ENCODE peak calls at places on chromosomes 2 and 18, in eight cellular contexts. Z is NCI-H1092 treated with DMSO at 0.1 percent for 48 hours; H is stimulated activated CD4-positive, alpha-beta T cell treated with anti-CD3 and anti-CD28 coated beads, Interleukin-15, amount 100 ng/mL, for 1 hour; N is coronary artery; K is NCI-H2171 treated with DMSO at 0.1 percent for 48 hours; T is WTC11; E is left cardiac atrium; Q is SK-N-SH. G is an unnamed sample.
A peak's percentile ranks its signal among the peaks of the same experiment; 100 is the strongest.

GRCh38 chr18:65751145-65752085 is 603 bp downstream of the CDH7 start:
- DNase-seq in H (no peak), Q (no peak), N (no peak), Z (peak; percentile 80), K (peak; percentile 82), T (peak; percentile 54), E (no peak), G (no peak)

GRCh38 chr2:46331099-46331766 is 34.0 kb downstream of the EPAS1 start:
- DNase-seq in Q (peak; percentile 81), E (no peak), N (no peak), Z (no peak), T (no peak), K (no peak), H (no peak), G (no peak)

GRCh38 chr2:231057590-231057989 is 923 bp downstream of the PSMD1 start:
- DNase-seq in Z (no peak), H (no peak), E (no peak), T (no peak), K (no peak), N (no peak), Q (no peak), G (no peak)

GRCh38 chr18:79400591-79401381 is 5.1 kb downstream of the NFATC1 start:
- DNase-seq in Q (no peak), T (no peak), E (no peak), Z (no peak), N (no peak), K (no peak), H (peak; percentile 54), G (no peak)

GRCh38 chr2:231765496-231765929 is 15.6 kb downstream of the PDE6D start:
- DNase-seq in Z (no peak), K (no peak), N (no peak), Q (no peak), H (no peak), E (no peak), T (no peak), G (no peak)

GRCh38 chr2:10415048-10415447 is 33.1 kb downstream of the ODC1 start:
- DNase-seq in T (no peak), H (no peak), Q (no peak), E (no peak), N (no peak), Z (no peak), K (no peak), G (no peak)

GRCh38 chr2:232668805-232669444 is 28.2 kb upstream of the GIGYF2 start:
- DNase-seq in Z (peak; percentile 36), E (no peak), H (no peak), N (no peak), K (no peak), Q (no peak), T (peak; percentile 47), G (peak; percentile 24)

GRCh38 chr18:70132999-70133398 is 72.5 kb downstream of the RTTN start:
- DNase-seq in H (no peak), T (no peak), Q (no peak), N (no peak), E (no peak), K (no peak), Z (no peak), G (peak; percentile 7)

GRCh38 chr2:147449323-147450080 is 395.3 kb upstream of the ACVR2A start:
- DNase-seq in H (no peak), E (no peak), N (no peak), T (no peak), K (no peak), Q (peak; percentile 3), Z (peak; percentile 61), G (no peak)

GRCh38 chr2:57296795-57297517 is 749.6 kb upstream of the VRK2 start:
- DNase-seq in E (no peak), T (no peak), Z (no peak), K (no peak), Q (no peak), N (no peak), H (no peak), G (no peak)

GRCh38 chr2:133158024-133158423 is 410.2 kb downstream of the NCKAP5 start:
- DNase-seq in N (no peak), Z (no peak), E (no peak), Q (no peak), T (no peak), K (no peak), H (no peak), G (no peak)

GRCh38 chr2:240095556-240096523 is 40.3 kb downstream of the COPS9 start:
- DNase-seq in N (no peak), Z (no peak), Q (peak; percentile 20), H (no peak), E (no peak), K (peak; percentile 32), T (peak; percentile 63), G (no peak)

GRCh38 chr2:150341982-150342680 is 145.3 kb downstream of the RND3 start:
- DNase-seq in E (no peak), H (no peak), Z (no peak), K (no peak), Q (no peak), T (no peak), N (no peak), G (no peak)

GRCh38 chr2:204808494-204808893 is 263.2 kb downstream of the PARD3B start:
- DNase-seq in T (no peak), H (no peak), K (no peak), E (no peak), Q (no peak), N (no peak), Z (no peak), G (no peak)

GRCh38 chr18:9736942-9737813 is 29.1 kb downstream of the RAB31 start:
- DNase-seq in Q (peak; percentile 55), T (no peak), E (no peak), N (peak; percentile 31), H (no peak), K (no peak), Z (peak; percentile 87), G (no peak)

GRCh38 chr2:6747433-6747832 is 118.3 kb downstream of the CMPK2 start:
- DNase-seq in E (no peak), H (no peak), Z (no peak), K (no peak), N (no peak), Q (no peak), T (no peak), G (no peak)

GRCh38 chr2:228841877-228842276 is 429.2 kb downstream of the PID1 start:
- DNase-seq in K (no peak), N (no peak), E (no peak), Q (no peak), Z (no peak), T (no peak), H (no peak), G (no peak)

GRCh38 chr2:27954771-27955384 is 64.3 kb downstream of the BABAM2 start:
- DNase-seq in Q (no peak), E (peak; percentile 57), Z (no peak), N (peak; percentile 81), K (peak; percentile 76), H (no peak), T (no peak), G (peak; percentile 69)

GRCh38 chr18:47036927-47037605 is 1.6 kb upstream of the ELOA2 start:
- DNase-seq in Z (no peak), N (no peak), H (no peak), K (no peak), T (no peak), Q (no peak), E (no peak), G (no peak)

GRCh38 chr2:73983322-73984202 is 1.1 kb upstream of the TET3 start:
- DNase-seq in E (peak; percentile 45), N (no peak), K (peak; percentile 33), Q (peak; percentile 74), H (no peak), Z (no peak), T (peak; percentile 67), G (no peak)

GRCh38 chr18:7601249-7601620 is 34.1 kb downstream of the PTPRM start:
- DNase-seq in N (no peak), Z (no peak), K (no peak), Q (no peak), H (no peak), T (peak; percentile 26), E (no peak), G (peak; percentile 41)

GRCh38 chr18:37270046-37270665 is 295.4 kb downstream of the CELF4 start:
- DNase-seq in H (no peak), Z (no peak), T (peak; percentile 64), Q (no peak), N (no peak), K (no peak), E (peak; percentile 58), G (peak; percentile 29)

GRCh38 chr2:69620870-69621269 is 22.7 kb downstream of the AAK1 start:
- DNase-seq in H (no peak), Z (no peak), E (no peak), N (no peak), Q (no peak), K (no peak), T (no peak), G (no peak)

GRCh38 chr2:121360566-121361300 is 75.7 kb upstream of the TFCP2L1 start:
- DNase-seq in E (peak; percentile 54), N (no peak), T (no peak), H (no peak), K (no peak), Z (no peak), Q (no peak), G (no peak)

GRCh38 chr2:235263205-235264120 is 230.4 kb upstream of the AGAP1 start:
- DNase-seq in K (peak; percentile 70), N (no peak), T (no peak), Q (peak; percentile 27), H (no peak), E (peak; percentile 92), Z (no peak), G (peak; percentile 78)

GRCh38 chr2:241505781-241506201 is 2.6 kb downstream of the STK25 start:
- DNase-seq in T (no peak), K (no peak), H (no peak), Q (peak; percentile 21), N (no peak), Z (no peak), E (no peak), G (no peak)

GRCh38 chr18:63195410-63196159 is 124.0 kb downstream of the BCL2 start:
- DNase-seq in T (no peak), N (no peak), E (no peak), Z (no peak), K (no peak), Q (no peak), H (no peak), G (no peak)